ENCODE peak calls at places on chromosomes 6 and 20, in six cellular contexts. J is sigmoid colon, D is endothelial cell of umbilical vein, Z is K562, F is breast epithelium, X is HepG2. B is an unnamed sample.

GRCh38 chr6:14910692-14911547 is 334.9 kb upstream of the JARID2 start:
- DNase-seq in X (no peak), Z (no peak), D (no peak), J (peak), F (no peak), B (peak)

GRCh38 chr6:53358440-53359087 is 9.8 kb upstream of the ELOVL5 start:
- DNase-seq in D (no peak), F (no peak), J (no peak), Z (no peak), X (no peak), B (no peak)

GRCh38 chr6:106186714-106187113 is 100.6 kb downstream of the PRDM1 start:
- DNase-seq in Z (no peak), X (no peak), J (no peak), F (no peak), D (no peak), B (no peak)

GRCh38 chr6:159790947-159791598 is 806 bp downstream of the MRPL18 start:
- DNase-seq in F (no peak), Z (no peak), D (no peak), X (no peak), J (no peak), B (no peak)

GRCh38 chr20:64232794-64233193 is 22.8 kb upstream of the PCMTD2 start:
- DNase-seq in D (no peak), F (no peak), X (no peak), Z (no peak), J (no peak), B (no peak)

GRCh38 chr6:156787569-156788492 is 10.7 kb downstream of the ARID1B start:
- DNase-seq in F (no peak), D (no peak), Z (no peak), X (no peak), J (no peak), B (no peak)

GRCh38 chr6:155630085-155630484 is 174.4 kb upstream of the NOX3 start:
- DNase-seq in X (no peak), J (no peak), F (no peak), Z (no peak), D (no peak), B (no peak)

GRCh38 chr6:14113951-14114350 is 3.6 kb upstream of the CD83 start:
- DNase-seq in D (no peak), F (no peak), Z (no peak), J (no peak), X (no peak), B (no peak)

GRCh38 chr6:100484474-100484873 is 19.8 kb upstream of the SIM1 start:
- DNase-seq in J (no peak), X (no peak), Z (no peak), D (no peak), F (no peak), B (no peak)

GRCh38 chr20:37567331-37567665 is 39.6 kb upstream of the BLCAP start:
- DNase-seq in Z (no peak), D (no peak), J (no peak), X (no peak), F (no peak), B (no peak)

GRCh38 chr6:28742668-28743270 is 181.0 kb downstream of the TRIM27 start:
- DNase-seq in X (peak), Z (peak), F (no peak), J (no peak), D (peak), B (no peak)

GRCh38 chr6:145267076-145267867 is 468.0 kb downstream of the EPM2A start:
- DNase-seq in J (no peak), Z (no peak), D (no peak), X (peak), F (no peak), B (no peak)

GRCh38 chr6:1771324-1771723 is 161.6 kb downstream of the FOXC1 start:
- DNase-seq in Z (no peak), J (no peak), X (no peak), D (peak), F (no peak), B (no peak)

GRCh38 chr6:41747256-41748101 is at the start of gene PGC:
- DNase-seq in Z (peak), J (no peak), D (no peak), X (peak), F (no peak), B (no peak)

GRCh38 chr6:116667620-116668019 is 946 bp downstream of the ZUP1 start:
- DNase-seq in J (no peak), Z (no peak), D (no peak), X (no peak), F (no peak), B (no peak)

DNA sequence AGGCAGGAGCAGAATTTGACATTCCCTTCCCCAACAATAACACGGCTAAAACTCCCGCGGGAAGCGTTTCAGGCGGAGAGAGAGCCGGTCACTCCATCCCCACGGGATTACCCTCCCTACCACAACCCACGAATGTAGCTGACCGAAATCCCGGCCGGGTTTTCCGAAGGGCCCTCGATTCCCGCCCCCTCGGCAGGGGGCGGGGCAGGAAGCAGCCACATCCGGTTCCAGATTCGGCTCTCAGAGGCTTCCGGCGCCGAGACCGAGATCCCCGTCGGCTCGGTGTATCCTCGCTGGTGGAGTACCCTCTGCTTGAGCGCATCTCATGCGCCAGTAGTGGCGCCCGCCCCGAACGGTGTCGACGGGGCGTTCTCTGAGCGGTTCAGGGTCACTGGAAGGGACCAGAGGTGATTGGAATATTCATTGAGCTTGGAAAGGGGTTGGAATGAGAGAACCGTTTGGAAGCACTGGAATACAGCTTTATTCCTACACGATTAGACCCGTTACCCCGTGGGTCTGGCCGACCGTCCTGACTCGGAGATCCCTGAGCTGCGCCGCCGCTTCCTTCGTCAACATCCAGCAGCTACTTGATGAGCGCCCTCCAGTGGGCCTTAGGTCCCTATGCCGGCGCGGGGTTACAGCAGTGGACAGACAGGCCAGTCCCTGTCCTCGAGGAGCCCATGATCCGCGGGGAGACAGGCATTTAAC is 649 bp upstream of the RGL2 start:
- DNase-seq in J (peak), F (peak), X (peak), Z (peak), D (peak), B (peak)
- TF ChIP-seq POLR2A in J (peak), F (peak), X (peak), Z (peak), D (peak), B (peak)

DNA sequence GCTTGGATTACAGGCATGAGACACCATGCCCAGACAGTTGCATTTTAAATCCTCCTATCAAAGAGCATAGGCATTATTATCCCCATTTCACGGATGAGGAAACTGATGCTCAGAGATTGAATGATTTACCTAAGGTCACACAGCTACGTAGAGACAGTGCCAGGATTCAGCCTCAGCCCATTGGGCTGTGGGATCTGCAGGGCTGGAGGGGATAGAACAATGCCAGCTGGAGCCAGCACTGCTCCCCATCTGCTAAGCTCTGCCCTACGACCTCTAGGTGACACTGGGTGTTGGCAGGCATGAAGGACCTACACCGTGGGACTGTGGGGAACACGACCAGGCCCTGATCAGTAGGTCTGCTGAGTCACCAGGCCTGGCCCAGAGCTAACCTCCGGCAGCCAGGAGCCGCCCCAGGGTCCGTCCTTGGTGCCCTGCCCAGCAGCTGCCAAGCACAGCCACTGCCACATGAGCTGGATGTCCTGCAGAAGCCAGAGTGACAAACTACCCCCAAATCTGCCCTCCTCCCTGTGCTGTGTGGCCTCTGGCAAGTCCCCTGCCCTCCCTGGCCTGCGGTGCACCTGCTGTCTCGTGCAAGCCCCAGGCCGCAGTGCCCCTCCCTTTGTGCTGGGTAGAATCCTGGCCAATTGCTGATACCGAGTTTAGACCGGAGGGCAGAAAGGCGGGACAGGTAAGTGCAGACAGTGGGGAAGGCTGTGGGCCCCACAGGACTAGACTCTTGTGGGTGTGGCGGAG is 47.6 kb upstream of the PTGIS start:
- DNase-seq in X (peak), J (no peak), F (no peak), D (no peak), Z (no peak), B (no peak)
- TF ChIP-seq POLR2AphosphoS5 in X (no peak), J (no peak), F (no peak), D (no peak), Z (no peak), B (no peak)

GRCh38 chr20:34676642-34677373 is at the start of gene PIGU:
- DNase-seq in F (peak), X (peak), D (peak), J (peak), Z (peak), B (peak)
- TF ChIP-seq POLR2A in F (no peak), X (peak), D (peak), J (peak), Z (peak), B (peak)

GRCh38 chr6:44126320-44127149 is 717 bp downstream of the MRPL14 start:
- DNase-seq in Z (no peak), X (peak), F (no peak), J (peak), D (peak), B (peak)

GRCh38 chr6:44122821-44123220 is 4.4 kb downstream of the MRPL14 start:
- DNase-seq in J (no peak), F (no peak), D (peak), Z (no peak), X (peak), B (no peak)

GRCh38 chr6:44119704-44120262 is 7.5 kb downstream of the MRPL14 start:
- DNase-seq in Z (no peak), X (no peak), D (no peak), J (no peak), F (no peak), B (no peak)

GRCh38 chr6:44120692-44121443 is 6.4 kb downstream of the MRPL14 start:
- DNase-seq in F (no peak), X (no peak), Z (no peak), J (no peak), D (no peak), B (no peak)

DNA sequence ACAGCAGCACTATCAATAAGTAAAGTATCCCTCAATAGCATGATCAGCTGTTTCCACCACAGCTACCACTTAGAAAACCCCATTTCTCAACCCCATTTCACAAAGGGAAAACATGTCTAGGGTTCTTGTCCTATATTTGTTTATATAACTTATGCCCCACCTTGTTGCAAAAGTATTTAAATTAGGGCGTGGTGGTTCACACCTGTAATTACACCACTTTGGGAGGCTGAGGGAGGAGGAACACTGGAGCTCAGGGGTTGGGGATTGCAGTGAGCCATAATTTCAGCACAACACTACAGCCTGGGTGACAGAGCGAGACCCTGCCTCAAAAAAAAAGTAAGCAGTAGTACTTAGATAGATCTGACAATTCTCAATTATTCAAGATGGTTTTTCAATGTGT is 3.7 kb downstream of the MRPL14 start:
- DNase-seq in F (no peak), D (no peak), X (no peak), Z (no peak), J (no peak), B (no peak)
- TF ChIP-seq POLR2AphosphoS5 in F (no peak), D (no peak), X (no peak), Z (no peak), J (no peak), B (no peak)

GRCh38 chr20:41344477-41344876 is 3.9 kb downstream of the LPIN3 start:
- DNase-seq in F (peak), J (peak), D (no peak), X (no peak), Z (no peak), B (no peak)

GRCh38 chr20:41339957-41340326 is 679 bp upstream of the LPIN3 start:
- DNase-seq in Z (peak), D (peak), X (peak), F (peak), J (peak), B (peak)

GRCh38 chr20:41336711-41337492 is 3.7 kb upstream of the LPIN3 start:
- DNase-seq in J (no peak), X (no peak), D (no peak), F (peak), Z (no peak), B (no peak)

GRCh38 chr20:41342474-41343464 is 2.1 kb downstream of the LPIN3 start:
- DNase-seq in J (peak), X (no peak), F (no peak), Z (no peak), D (no peak), B (no peak)

DNA sequence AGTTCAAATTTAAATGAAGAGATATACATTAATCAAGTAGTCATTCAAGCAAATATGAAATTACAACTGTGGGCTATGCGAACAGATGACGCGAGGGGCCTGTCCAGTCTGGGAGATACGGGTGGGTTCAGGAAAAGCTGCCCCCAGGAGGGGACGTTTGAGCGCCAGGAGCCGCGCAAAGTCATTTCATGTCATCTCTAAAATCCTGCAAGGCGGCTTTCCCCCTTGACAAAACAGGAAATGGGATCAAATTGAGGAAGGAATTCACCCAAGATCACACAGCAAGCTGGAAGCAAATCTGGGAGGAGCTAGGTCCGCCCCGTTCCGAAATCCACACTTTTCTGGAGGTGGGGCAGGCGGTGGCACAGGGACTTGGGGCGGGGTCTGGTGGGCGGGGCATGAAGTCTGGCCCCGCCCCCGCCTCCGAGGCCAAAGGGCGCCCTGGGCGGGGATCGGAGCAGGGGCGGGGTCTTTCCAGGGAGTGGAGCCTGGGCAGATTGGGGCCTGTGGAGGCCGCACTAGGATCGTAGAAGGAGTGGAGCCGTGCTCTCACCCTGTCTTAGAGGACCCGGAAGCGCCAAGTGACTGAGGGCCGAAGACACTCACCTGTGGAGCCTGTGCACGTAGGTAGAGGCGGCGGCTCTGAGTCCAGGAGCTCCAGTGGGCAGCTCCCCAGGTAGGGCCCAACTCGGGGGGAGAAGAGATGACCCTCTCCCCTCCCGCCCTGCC is at the start of gene LPIN3:
- DNase-seq in Z (peak), D (peak), X (peak), J (peak), F (peak), B (no peak)
- TF ChIP-seq POLR2A in Z (peak), D (no peak), X (peak), J (no peak), F (peak), B (no peak)

DNA sequence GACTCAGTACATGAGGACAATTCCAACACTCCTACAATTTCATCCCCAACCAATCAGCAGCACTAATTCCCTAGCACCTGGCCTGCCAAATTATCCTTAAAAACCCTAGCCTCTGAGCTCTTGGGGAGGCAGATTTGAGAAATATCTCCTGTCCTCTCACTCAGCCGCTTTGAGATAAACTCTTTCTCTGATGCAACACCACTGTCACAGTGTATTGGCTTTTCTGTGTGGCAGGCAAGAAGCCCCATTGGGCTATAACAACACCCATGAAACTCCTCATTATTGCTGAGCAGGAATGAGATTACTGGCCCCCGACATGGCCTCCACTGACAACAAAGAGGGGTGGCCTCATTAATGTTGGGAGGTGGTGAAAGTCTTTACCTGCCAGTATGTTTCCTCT is 515.5 kb downstream of the HACE1 start:
- DNase-seq in Z (no peak), F (no peak), X (no peak), D (no peak), J (no peak), B (no peak)
- TF ChIP-seq POLR2AphosphoS5 in Z (no peak), F (no peak), X (no peak), D (no peak), J (no peak), B (no peak)

GRCh38 chr20:38833154-38833856 is 27.8 kb downstream of the PPP1R16B start:
- DNase-seq in X (no peak), D (no peak), J (no peak), Z (no peak), F (no peak), B (no peak)

GRCh38 chr20:38830356-38830755 is 24.9 kb downstream of the PPP1R16B start:
- DNase-seq in F (no peak), J (no peak), X (no peak), Z (no peak), D (peak), B (no peak)

GRCh38 chr20:38831995-38832620 is 26.6 kb downstream of the PPP1R16B start:
- DNase-seq in F (no peak), D (no peak), J (no peak), X (no peak), Z (no peak), B (no peak)

GRCh38 chr20:38829296-38829875 is 23.9 kb downstream of the PPP1R16B start:
- DNase-seq in Z (no peak), J (no peak), F (no peak), X (no peak), D (peak), B (no peak)

GRCh38 chr20:38831049-38831691 is 25.7 kb downstream of the PPP1R16B start:
- DNase-seq in D (no peak), F (no peak), Z (no peak), J (no peak), X (no peak), B (no peak)
- TF ChIP-seq POLR2A in D (no peak), F (no peak), Z (no peak), J (no peak), X (no peak), B (no peak)

GRCh38 chr20:17741220-17741619 is 41.5 kb downstream of the BANF2 start:
- DNase-seq in Z (no peak), X (no peak), F (no peak), J (no peak), D (no peak), B (no peak)
- TF ChIP-seq POLR2AphosphoS5 in Z (no peak), X (no peak), F (no peak), J (no peak), D (no peak), B (no peak)

GRCh38 chr6:168304752-168305015 is 14.9 kb downstream of the DACT2 start:
- DNase-seq in F (no peak), D (no peak), J (no peak), Z (no peak), X (no peak), B (no peak)

GRCh38 chr6:168305863-168306262 is 13.7 kb downstream of the DACT2 start:
- DNase-seq in D (no peak), J (no peak), X (no peak), F (no peak), Z (no peak), B (no peak)

GRCh38 chr6:168305091-168305749 is 14.4 kb downstream of the DACT2 start:
- DNase-seq in Z (no peak), J (no peak), X (no peak), D (no peak), F (no peak), B (no peak)

GRCh38 chr6:168302534-168302933 is 17.0 kb downstream of the DACT2 start:
- DNase-seq in X (peak), F (no peak), D (no peak), J (no peak), Z (peak), B (no peak)

DNA sequence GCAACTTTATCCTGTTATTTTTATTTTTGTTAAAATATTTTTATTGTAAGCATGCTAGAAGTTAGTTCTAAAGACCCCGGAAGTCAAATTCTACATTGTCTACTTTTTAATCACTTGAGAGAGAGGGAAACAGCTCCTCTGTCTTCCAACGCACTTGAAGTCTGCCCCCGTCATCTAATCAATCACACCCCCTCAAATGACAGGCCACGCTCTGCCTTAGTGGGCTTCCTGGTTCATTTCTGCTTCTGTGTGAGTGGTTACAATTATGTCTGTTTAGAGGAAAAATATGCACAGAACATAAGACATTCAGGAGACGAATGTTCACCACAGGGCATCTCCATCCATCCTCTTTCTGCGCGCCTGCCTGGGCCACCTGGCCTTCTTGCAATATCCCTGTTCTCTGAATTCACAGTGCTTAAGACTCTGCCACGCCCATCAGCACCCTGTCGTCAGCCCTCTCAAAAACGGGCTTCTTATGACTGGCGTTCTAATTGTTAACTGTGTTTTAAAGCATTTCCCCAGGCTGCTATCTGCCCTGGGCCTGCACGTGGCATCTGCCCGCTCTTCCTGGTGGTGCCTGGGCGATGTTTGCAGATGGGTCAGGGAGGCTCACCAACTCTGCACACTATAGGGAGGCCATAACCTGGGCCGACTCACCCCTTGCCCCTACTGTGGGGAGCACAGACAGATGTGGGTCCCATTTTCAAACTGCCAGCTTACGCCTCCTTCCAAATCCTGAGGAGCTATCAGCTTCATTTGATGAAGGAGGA is 15.4 kb downstream of the DACT2 start:
- DNase-seq in X (no peak), J (no peak), D (no peak), F (no peak), Z (no peak), B (no peak)
- TF ChIP-seq POLR2A in X (no peak), J (no peak), D (no peak), F (no peak), Z (no peak), B (no peak)

B was measured in GM12892.